ENCODE peak calls at places on chromosomes 5 and 9, in seven cellular contexts. N is MM.1S, S is psoas muscle, E is nephron progenitor cell, T is left ventricle myocardium superior, Y is upper lobe of right lung, R is NCI-H526 treated with DMSO at 0.1 percent for 48 hours. K is an unnamed sample.

GRCh38 chr5:35852084-35852734 is 4.5 kb upstream of the IL7R start:
- DNase-seq in R (no peak), E (no peak), N (peak; percentile 68), T (no peak), Y (no peak), S (peak; percentile 13), K (peak; percentile 30)

GRCh38 chr9:31032206-31032605 is 1352.2 kb upstream of the ACO1 start:
- DNase-seq in R (no peak), T (no peak), Y (no peak), E (no peak), S (no peak), N (no peak), K (no peak)

GRCh38 chr5:67647772-67648171 is 451.2 kb upstream of the CD180 start:
- DNase-seq in T (no peak), R (no peak), N (no peak), Y (no peak), S (no peak), E (no peak), K (no peak)

GRCh38 chr9:122402403-122403268 is 31.8 kb downstream of the PTGS1 start:
- DNase-seq in R (no peak), Y (no peak), T (no peak), E (no peak), N (no peak), S (no peak), K (no peak)

GRCh38 chr9:34139477-34140146 is 13.1 kb upstream of the DCAF12 start:
- DNase-seq in N (no peak), Y (no peak), S (no peak), T (peak; percentile 59), E (no peak), R (no peak), K (no peak)

GRCh38 chr9:73349476-73349875 is 197.8 kb downstream of the ANXA1 start:
- DNase-seq in Y (no peak), S (no peak), E (no peak), N (no peak), T (no peak), R (no peak), K (no peak)

GRCh38 chr9:79989079-79989478 is 417.3 kb downstream of the TLE4 start:
- DNase-seq in E (peak; percentile 10), S (no peak), Y (no peak), R (peak; percentile 5), T (no peak), N (no peak), K (no peak)

GRCh38 chr5:602466-603035 is 9.6 kb upstream of the CEP72 start:
- DNase-seq in R (no peak), S (no peak), E (no peak), N (no peak), T (peak; percentile 11), Y (no peak), K (no peak)

GRCh38 chr5:123367739-123368138 is 55.5 kb downstream of the CEP120 start:
- DNase-seq in R (peak; percentile 1), T (no peak), N (peak; percentile 35), S (no peak), E (no peak), Y (no peak), K (no peak)

GRCh38 chr5:172503925-172504730 is 49.8 kb upstream of the SH3PXD2B start:
- DNase-seq in E (no peak), T (peak; percentile 87), N (no peak), S (peak; percentile 61), R (no peak), Y (peak; percentile 60), K (no peak)

K was measured in stimulated activated naive CD4-positive, alpha-beta T cell.